ENCODE peak calls at places on chromosomes 16 and 17, in five cellular contexts. A is GM13976; C is CD8-positive, alpha-beta T cell; W is GM23338; D is AG04449. L is an unnamed sample.
A peak's percentile ranks its signal among the peaks of the same experiment; 100 is the strongest.

GRCh38 chr17:32946375-32947135 is 18.6 kb downstream of the TMEM98 start:
- DNase-seq in A (no peak), C (no peak), W (no peak), D (no peak), L (no peak)

GRCh38 chr17:29723283-29724047 is 100.8 kb upstream of the CORO6 start:
- DNase-seq in A (peak; percentile 44), C (no peak), W (no peak), D (no peak), L (no peak)

GRCh38 chr17:48609754-48610281 is 999 bp downstream of the HOXB7 start:
- DNase-seq in A (no peak), C (no peak), W (peak; percentile 59), D (no peak), L (no peak)

GRCh38 chr17:77254961-77255741 is 114.4 kb downstream of the SEC14L1 start:
- DNase-seq in A (no peak), C (no peak), W (peak; percentile 38), D (peak; percentile 69), L (no peak)

GRCh38 chr17:1490643-1491405 is 1.7 kb downstream of the MYO1C start:
- DNase-seq in A (peak; percentile 93), C (peak; percentile 58), W (peak; percentile 80), D (no peak), L (peak; percentile 86)

GRCh38 chr16:57530104-57530522 is 6.3 kb downstream of the CCDC102A start:
- DNase-seq in A (peak; percentile 81), C (peak; percentile 66), W (no peak), D (no peak), L (no peak)

GRCh38 chr17:80693511-80693910 is 148.9 kb downstream of the RPTOR start:
- DNase-seq in A (no peak), C (no peak), W (no peak), D (no peak), L (no peak)

GRCh38 chr17:51362818-51363598 is 102.7 kb downstream of the UTP18 start:
- DNase-seq in A (no peak), C (no peak), W (peak; percentile 45), D (no peak), L (no peak)

GRCh38 chr17:14334261-14334860 is 33.5 kb downstream of the HS3ST3B1 start:
- DNase-seq in A (no peak), C (no peak), W (no peak), D (no peak), L (no peak)

GRCh38 chr17:65099941-65100315 is 37.2 kb upstream of the RGS9 start:
- DNase-seq in A (peak; percentile 84), C (peak; percentile 24), W (peak; percentile 21), D (no peak), L (no peak)

GRCh38 chr17:20890338-20890737 is 152.5 kb downstream of the USP22 start:
- DNase-seq in A (no peak), C (no peak), W (no peak), D (no peak), L (no peak)

DNA sequence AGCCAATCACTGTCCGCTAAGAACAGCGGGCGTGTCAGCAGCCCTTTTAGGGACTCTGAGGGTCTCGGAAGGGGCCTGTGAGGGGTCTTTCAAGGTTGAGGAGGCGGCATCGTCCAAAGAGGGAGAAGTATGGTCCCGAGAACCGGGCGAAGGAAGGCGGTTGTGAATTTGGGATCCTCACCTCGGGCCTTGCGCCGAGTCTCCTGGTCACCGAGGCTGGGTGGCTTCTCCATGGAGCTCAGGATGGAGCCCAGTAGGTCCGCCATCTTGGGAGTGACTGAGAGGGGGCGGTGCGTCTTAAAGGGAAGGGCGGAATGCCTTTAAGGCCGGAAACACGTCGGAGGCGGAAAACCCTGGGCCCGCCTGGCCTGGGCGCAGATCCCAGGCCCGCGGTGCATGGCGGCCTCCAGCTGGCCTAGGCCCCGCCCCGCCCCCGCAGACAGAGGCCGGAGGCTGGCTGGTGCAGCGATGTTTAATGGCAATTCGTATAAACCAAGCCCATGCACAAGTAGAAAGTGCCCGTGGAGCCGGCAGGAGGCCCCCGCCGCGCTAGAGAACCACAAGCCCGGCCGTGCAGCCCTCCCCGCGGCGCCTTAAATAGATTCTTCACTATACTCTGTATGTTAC is at the start of gene SPAG7:
- DNase-seq in A (peak; percentile 97), C (peak; percentile 90), W (peak; percentile 96), D (peak; percentile 90), L (peak; percentile 89)
- TF ChIP-seq CTCF in A (no peak), C (no peak), W (no peak), D (no peak), L (no peak)

GRCh38 chr17:58312824-58313223 is 15.8 kb downstream of the TSPOAP1 start:
- DNase-seq in A (no peak), C (no peak), W (no peak), D (no peak), L (peak; percentile 17)
- TF ChIP-seq CTCF in A (peak; percentile 9), C (no peak), W (no peak), D (no peak), L (peak; percentile 21)

GRCh38 chr16:30558789-30559377 is 709 bp upstream of the ZNF764 start:
- DNase-seq in A (no peak), C (no peak), W (no peak), D (no peak), L (no peak)

GRCh38 chr16:30555848-30556473 is 2.2 kb downstream of the ZNF764 start:
- DNase-seq in A (no peak), C (no peak), W (no peak), D (no peak), L (no peak)

GRCh38 chr16:30559690-30560089 is 1.5 kb upstream of the ZNF764 start:
- DNase-seq in A (no peak), C (no peak), W (no peak), D (no peak), L (no peak)

GRCh38 chr16:30557397-30557949 is 701 bp downstream of the ZNF764 start:
- DNase-seq in A (no peak), C (no peak), W (no peak), D (no peak), L (no peak)

DNA sequence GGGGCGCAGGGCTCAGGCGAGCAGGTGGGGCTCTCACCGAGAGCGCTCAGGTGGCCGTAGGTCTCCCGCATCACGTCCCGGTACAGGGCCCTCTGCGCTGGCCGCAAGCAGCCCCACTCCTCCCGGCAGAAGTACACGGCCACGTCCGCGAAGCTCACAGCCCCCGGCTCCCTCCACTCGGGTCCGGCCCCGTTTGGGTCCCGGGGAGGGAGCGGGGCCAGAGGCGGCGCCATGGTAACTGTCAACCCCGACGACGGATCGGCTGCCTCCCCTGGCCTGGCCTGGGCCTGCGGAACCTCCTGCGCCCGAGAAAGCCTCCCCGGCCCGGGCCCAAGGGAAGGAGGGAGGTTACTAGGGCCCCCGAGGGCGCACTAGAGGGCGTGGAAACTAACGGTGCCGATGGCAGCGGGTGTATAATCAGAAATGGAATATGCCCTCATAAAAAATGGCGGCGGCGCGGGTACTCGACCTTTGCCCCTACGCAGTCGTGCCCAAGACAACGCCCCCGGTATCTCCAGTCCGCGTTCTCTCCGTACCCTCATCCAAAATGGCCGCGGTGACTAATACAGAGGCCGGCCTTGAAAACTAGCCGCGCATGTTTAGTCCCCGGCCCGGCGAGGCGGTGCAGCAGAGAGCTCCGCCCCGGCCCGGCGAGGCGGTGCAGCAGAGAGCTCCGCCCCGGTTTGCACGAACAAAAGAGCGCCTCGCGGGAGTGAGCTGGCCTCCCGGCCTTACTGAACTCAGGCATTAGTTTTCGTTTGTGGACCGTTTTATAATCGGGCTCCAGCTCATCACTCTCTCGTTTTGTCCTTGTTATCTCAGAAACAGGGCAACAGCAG is at the start of gene ZNF764:
- DNase-seq in A (peak; percentile 95), C (peak; percentile 95), W (peak; percentile 99), D (peak; percentile 71), L (peak; percentile 90)
- TF ChIP-seq CTCF in A (peak; percentile 4), C (no peak), W (no peak), D (no peak), L (no peak)

DNA sequence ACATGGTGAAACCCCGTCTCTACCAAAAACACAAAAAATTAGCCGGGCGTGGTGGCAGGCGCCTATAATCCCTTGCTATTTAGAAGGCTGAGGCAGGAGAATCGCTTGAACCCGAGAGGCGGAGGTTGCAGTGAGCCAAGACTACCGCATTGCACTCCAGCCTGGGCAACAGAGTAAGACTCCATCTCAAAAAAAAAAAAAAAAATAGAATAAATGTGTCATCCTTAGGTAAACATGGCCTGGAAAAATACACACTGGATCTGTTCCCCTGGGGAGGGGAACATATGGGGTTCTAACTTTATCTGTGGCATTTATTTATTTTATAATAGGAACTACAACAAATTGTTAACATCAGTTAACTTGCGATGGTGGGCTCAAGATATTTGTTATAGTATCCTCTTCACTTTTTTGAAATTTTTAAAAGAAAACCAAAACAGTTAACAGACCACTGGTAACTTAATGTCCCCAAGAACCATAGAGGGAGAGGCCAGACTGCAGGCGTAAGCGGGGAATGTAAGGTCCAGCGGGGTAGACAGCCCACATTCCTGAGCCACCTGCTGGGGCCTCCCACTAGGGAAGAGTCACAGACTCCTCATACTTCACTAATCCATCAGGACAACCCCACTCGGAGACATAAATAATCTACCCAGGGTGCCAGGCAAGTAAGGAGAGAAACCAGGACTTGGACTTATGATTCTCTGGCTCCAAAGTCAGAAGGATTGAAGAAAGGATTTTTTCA is 12.5 kb upstream of the TXNDC11 start:
- DNase-seq in A (no peak), C (no peak), W (no peak), D (no peak), L (no peak)
- TF ChIP-seq CTCF in A (no peak), C (no peak), W (no peak), D (no peak), L (no peak)

GRCh38 chr16:49755716-49756115 is 100.2 kb downstream of the ZNF423 start:
- DNase-seq in A (no peak), C (no peak), W (no peak), D (no peak), L (no peak)

GRCh38 chr16:49756971-49757743 is 98.8 kb downstream of the ZNF423 start:
- DNase-seq in A (no peak), C (no peak), W (no peak), D (no peak), L (no peak)

GRCh38 chr16:49757744-49758069 is 98.2 kb downstream of the ZNF423 start:
- DNase-seq in A (no peak), C (no peak), W (peak; percentile 48), D (no peak), L (no peak)

GRCh38 chr16:49754495-49755290 is 101.2 kb downstream of the ZNF423 start:
- DNase-seq in A (no peak), C (no peak), W (peak; percentile 77), D (no peak), L (no peak)

DNA sequence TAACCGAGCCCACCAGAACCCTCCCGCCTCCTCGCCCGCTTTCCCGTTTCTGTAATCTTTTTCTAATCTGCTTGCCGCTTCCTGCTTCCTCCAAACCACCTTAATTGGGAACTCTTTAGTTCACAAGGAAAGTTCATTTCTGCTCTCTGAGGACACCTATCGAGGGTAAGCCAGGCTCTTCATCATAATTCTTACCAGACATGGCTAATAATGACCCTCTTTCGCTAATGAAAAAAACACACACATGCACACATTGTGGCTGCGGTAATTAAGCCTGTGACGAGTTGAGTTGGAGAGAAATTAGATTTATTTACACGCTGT is 100.7 kb downstream of the ZNF423 start:
- DNase-seq in A (no peak), C (no peak), W (peak; percentile 59), D (no peak), L (no peak)
- TF ChIP-seq CTCF in A (no peak), C (no peak), W (peak; percentile 43), D (peak; percentile 25), L (peak; percentile 69)

GRCh38 chr17:39270923-39271322 is 45.2 kb upstream of the STAC2 start:
- DNase-seq in A (peak; percentile 38), C (no peak), W (peak; percentile 32), D (peak; percentile 69), L (no peak)
- TF ChIP-seq CTCF in A (no peak), C (no peak), W (peak; percentile 66), D (peak; percentile 56), L (peak; percentile 72)